ENCODE peak calls at places on chromosomes 11 and 22, in nine cellular contexts. One of them, this sample, is unnamed.

GRCh38 chr11:72582206-72583176 is 91.7 kb downstream of the PDE2A start:
- DNase-seq in AG20443: no peak
- DNase-seq in MM.1S: no peak
- DNase-seq in chondrocyte: peak
- DNase-seq in RPMI7951: no peak
- DNase-seq in Caki2: no peak
- DNase-seq in RWPE1: no peak
- DNase-seq in B cell: no peak
- DNase-seq in MCF 10A: no peak
- DNase-seq in this sample: no peak

GRCh38 chr11:64333556-64333955 is 6.4 kb upstream of the CCDC88B start:
- DNase-seq in AG20443: no peak
- DNase-seq in MM.1S: no peak
- DNase-seq in chondrocyte: no peak
- DNase-seq in RPMI7951: no peak
- DNase-seq in Caki2: no peak
- DNase-seq in RWPE1: no peak
- DNase-seq in B cell: no peak
- DNase-seq in MCF 10A: no peak
- DNase-seq in this sample: no peak

GRCh38 chr11:75155570-75156422 is 4.9 kb downstream of the SLCO2B1 start:
- DNase-seq in AG20443: no peak
- DNase-seq in MM.1S: no peak
- DNase-seq in chondrocyte: peak
- DNase-seq in RPMI7951: peak
- DNase-seq in Caki2: no peak
- DNase-seq in RWPE1: no peak
- DNase-seq in B cell: no peak
- DNase-seq in MCF 10A: no peak
- DNase-seq in this sample: no peak

GRCh38 chr11:57536947-57537654 is at the start of gene SMTNL1:
- DNase-seq in AG20443: no peak
- DNase-seq in MM.1S: no peak
- DNase-seq in chondrocyte: peak
- DNase-seq in RPMI7951: no peak
- DNase-seq in Caki2: no peak
- DNase-seq in RWPE1: no peak
- DNase-seq in B cell: no peak
- DNase-seq in MCF 10A: no peak
- DNase-seq in this sample: no peak

GRCh38 chr11:69500285-69501120 is 19.0 kb downstream of the LINC01488 start:
- DNase-seq in AG20443: no peak
- DNase-seq in MM.1S: no peak
- DNase-seq in chondrocyte: peak
- DNase-seq in RPMI7951: peak
- DNase-seq in Caki2: no peak
- DNase-seq in RWPE1: no peak
- DNase-seq in B cell: no peak
- DNase-seq in MCF 10A: no peak
- DNase-seq in this sample: no peak

GRCh38 chr11:75801362-75802021 is 13.5 kb upstream of the UVRAG start:
- DNase-seq in AG20443: peak
- DNase-seq in MM.1S: peak
- DNase-seq in chondrocyte: no peak
- DNase-seq in RPMI7951: no peak
- DNase-seq in Caki2: no peak
- DNase-seq in RWPE1: no peak
- DNase-seq in B cell: no peak
- DNase-seq in MCF 10A: no peak
- DNase-seq in this sample: no peak

GRCh38 chr11:35619754-35620640 is 1.7 kb downstream of the FJX1 start:
- DNase-seq in AG20443: no peak
- DNase-seq in MM.1S: no peak
- DNase-seq in chondrocyte: peak
- DNase-seq in RPMI7951: peak
- DNase-seq in Caki2: peak
- DNase-seq in RWPE1: peak
- DNase-seq in B cell: peak
- DNase-seq in MCF 10A: peak
- DNase-seq in this sample: peak

GRCh38 chr11:96123301-96123700 is 199.4 kb upstream of the MTMR2 start:
- DNase-seq in AG20443: no peak
- DNase-seq in MM.1S: no peak
- DNase-seq in chondrocyte: no peak
- DNase-seq in RPMI7951: no peak
- DNase-seq in Caki2: no peak
- DNase-seq in RWPE1: no peak
- DNase-seq in B cell: no peak
- DNase-seq in MCF 10A: no peak
- DNase-seq in this sample: no peak

GRCh38 chr11:70525006-70525405 is 126.7 kb downstream of the CTTN start:
- DNase-seq in AG20443: no peak
- DNase-seq in MM.1S: no peak
- DNase-seq in chondrocyte: peak
- DNase-seq in RPMI7951: no peak
- DNase-seq in Caki2: no peak
- DNase-seq in RWPE1: no peak
- DNase-seq in B cell: no peak
- DNase-seq in MCF 10A: peak
- DNase-seq in this sample: no peak

GRCh38 chr22:29098296-29098695 is 25.5 kb downstream of the KREMEN1 start:
- DNase-seq in AG20443: no peak
- DNase-seq in MM.1S: no peak
- DNase-seq in chondrocyte: no peak
- DNase-seq in RPMI7951: no peak
- DNase-seq in Caki2: no peak
- DNase-seq in RWPE1: no peak
- DNase-seq in B cell: no peak
- DNase-seq in MCF 10A: no peak
- DNase-seq in this sample: no peak

GRCh38 chr11:127106142-127106541 is 105.6 kb upstream of the KIRREL3 start:
- DNase-seq in AG20443: peak
- DNase-seq in MM.1S: no peak
- DNase-seq in chondrocyte: no peak
- DNase-seq in RPMI7951: peak
- DNase-seq in Caki2: no peak
- DNase-seq in RWPE1: no peak
- DNase-seq in B cell: no peak
- DNase-seq in MCF 10A: peak
- DNase-seq in this sample: no peak

GRCh38 chr11:62444835-62445234 is 26.0 kb downstream of the SCGB1A1 start:
- DNase-seq in AG20443: no peak
- DNase-seq in MM.1S: no peak
- DNase-seq in chondrocyte: no peak
- DNase-seq in RPMI7951: no peak
- DNase-seq in Caki2: no peak
- DNase-seq in RWPE1: no peak
- DNase-seq in B cell: no peak
- DNase-seq in MCF 10A: no peak
- DNase-seq in this sample: no peak

GRCh38 chr22:40552070-40552469 is 84.4 kb downstream of the MRTFA start:
- DNase-seq in AG20443: no peak
- DNase-seq in MM.1S: no peak
- DNase-seq in chondrocyte: no peak
- DNase-seq in RPMI7951: no peak
- DNase-seq in Caki2: no peak
- DNase-seq in RWPE1: no peak
- DNase-seq in B cell: no peak
- DNase-seq in MCF 10A: no peak
- DNase-seq in this sample: no peak

GRCh38 chr11:130198964-130199363 is 39.4 kb downstream of the ST14 start:
- DNase-seq in AG20443: no peak
- DNase-seq in MM.1S: no peak
- DNase-seq in chondrocyte: no peak
- DNase-seq in RPMI7951: no peak
- DNase-seq in Caki2: no peak
- DNase-seq in RWPE1: no peak
- DNase-seq in B cell: no peak
- DNase-seq in MCF 10A: no peak
- DNase-seq in this sample: no peak

GRCh38 chr11:36069576-36070214 is 125.8 kb downstream of the LDLRAD3 start:
- DNase-seq in AG20443: no peak
- DNase-seq in MM.1S: peak
- DNase-seq in chondrocyte: no peak
- DNase-seq in RPMI7951: no peak
- DNase-seq in Caki2: no peak
- DNase-seq in RWPE1: no peak
- DNase-seq in B cell: no peak
- DNase-seq in MCF 10A: no peak
- DNase-seq in this sample: no peak

GRCh38 chr11:14644396-14645246 is 1.0 kb downstream of the PDE3B start:
- DNase-seq in AG20443: peak
- DNase-seq in MM.1S: peak
- DNase-seq in chondrocyte: peak
- DNase-seq in RPMI7951: no peak
- DNase-seq in Caki2: peak
- DNase-seq in RWPE1: peak
- DNase-seq in B cell: peak
- DNase-seq in MCF 10A: no peak
- DNase-seq in this sample: peak

GRCh38 chr11:36507824-36508489 is 2.1 kb downstream of the TRAF6 start:
- DNase-seq in AG20443: no peak
- DNase-seq in MM.1S: no peak
- DNase-seq in chondrocyte: no peak
- DNase-seq in RPMI7951: no peak
- DNase-seq in Caki2: peak
- DNase-seq in RWPE1: no peak
- DNase-seq in B cell: no peak
- DNase-seq in MCF 10A: no peak
- DNase-seq in this sample: peak

GRCh38 chr22:29149841-29150555 is 55.7 kb upstream of the EMID1 start:
- DNase-seq in AG20443: no peak
- DNase-seq in MM.1S: no peak
- DNase-seq in chondrocyte: no peak
- DNase-seq in RPMI7951: peak
- DNase-seq in Caki2: no peak
- DNase-seq in RWPE1: no peak
- DNase-seq in B cell: no peak
- DNase-seq in MCF 10A: no peak
- DNase-seq in this sample: no peak

GRCh38 chr11:99513368-99513767 is 492.6 kb downstream of the CNTN5 start:
- DNase-seq in AG20443: no peak
- DNase-seq in MM.1S: no peak
- DNase-seq in chondrocyte: no peak
- DNase-seq in RPMI7951: no peak
- DNase-seq in Caki2: no peak
- DNase-seq in RWPE1: no peak
- DNase-seq in B cell: no peak
- DNase-seq in MCF 10A: no peak
- DNase-seq in this sample: no peak

GRCh38 chr11:67615455-67616430 is 9.0 kb downstream of the NDUFV1 start:
- DNase-seq in AG20443: peak
- DNase-seq in MM.1S: peak
- DNase-seq in chondrocyte: no peak
- DNase-seq in RPMI7951: peak
- DNase-seq in Caki2: no peak
- DNase-seq in RWPE1: peak
- DNase-seq in B cell: peak
- DNase-seq in MCF 10A: peak
- DNase-seq in this sample: peak

GRCh38 chr22:48352086-48352911 is 1475.4 kb downstream of the BRD1 start:
- DNase-seq in AG20443: no peak
- DNase-seq in MM.1S: peak
- DNase-seq in chondrocyte: peak
- DNase-seq in RPMI7951: no peak
- DNase-seq in Caki2: no peak
- DNase-seq in RWPE1: no peak
- DNase-seq in B cell: no peak
- DNase-seq in MCF 10A: no peak
- DNase-seq in this sample: no peak

GRCh38 chr11:69200331-69201047 is 44.8 kb downstream of the SMIM38 start:
- DNase-seq in AG20443: no peak
- DNase-seq in MM.1S: no peak
- DNase-seq in chondrocyte: no peak
- DNase-seq in RPMI7951: no peak
- DNase-seq in Caki2: no peak
- DNase-seq in RWPE1: no peak
- DNase-seq in B cell: no peak
- DNase-seq in MCF 10A: no peak
- DNase-seq in this sample: no peak

GRCh38 chr11:111541209-111542061 is 915 bp downstream of the LAYN start:
- DNase-seq in AG20443: peak
- DNase-seq in MM.1S: no peak
- DNase-seq in chondrocyte: no peak
- DNase-seq in RPMI7951: no peak
- DNase-seq in Caki2: no peak
- DNase-seq in RWPE1: no peak
- DNase-seq in B cell: peak
- DNase-seq in MCF 10A: no peak
- DNase-seq in this sample: no peak

GRCh38 chr11:106656646-106657045 is 361.6 kb downstream of the GUCY1A2 start:
- DNase-seq in AG20443: no peak
- DNase-seq in MM.1S: no peak
- DNase-seq in chondrocyte: no peak
- DNase-seq in RPMI7951: peak
- DNase-seq in Caki2: no peak
- DNase-seq in RWPE1: no peak
- DNase-seq in B cell: no peak
- DNase-seq in MCF 10A: peak
- DNase-seq in this sample: no peak

GRCh38 chr22:19766506-19767426 is 6.2 kb downstream of the TBX1 start:
- DNase-seq in AG20443: peak
- DNase-seq in MM.1S: peak
- DNase-seq in chondrocyte: no peak
- DNase-seq in RPMI7951: no peak
- DNase-seq in Caki2: no peak
- DNase-seq in RWPE1: peak
- DNase-seq in B cell: peak
- DNase-seq in MCF 10A: no peak
- DNase-seq in this sample: no peak

GRCh38 chr11:63866211-63866610 is 27.3 kb downstream of the MARK2 start:
- DNase-seq in AG20443: no peak
- DNase-seq in MM.1S: peak
- DNase-seq in chondrocyte: no peak
- DNase-seq in RPMI7951: peak
- DNase-seq in Caki2: no peak
- DNase-seq in RWPE1: no peak
- DNase-seq in B cell: no peak
- DNase-seq in MCF 10A: peak
- DNase-seq in this sample: no peak

GRCh38 chr22:37326726-37327125 is 44.4 kb downstream of the CYTH4 start:
- DNase-seq in AG20443: no peak
- DNase-seq in MM.1S: no peak
- DNase-seq in chondrocyte: no peak
- DNase-seq in RPMI7951: no peak
- DNase-seq in Caki2: no peak
- DNase-seq in RWPE1: no peak
- DNase-seq in B cell: no peak
- DNase-seq in MCF 10A: no peak
- DNase-seq in this sample: no peak

GRCh38 chr22:22030493-22031182 is 48.1 kb upstream of the TOP3B start:
- DNase-seq in AG20443: peak
- DNase-seq in MM.1S: peak
- DNase-seq in chondrocyte: no peak
- DNase-seq in RPMI7951: no peak
- DNase-seq in Caki2: peak
- DNase-seq in RWPE1: no peak
- DNase-seq in B cell: peak
- DNase-seq in MCF 10A: peak
- DNase-seq in this sample: no peak

GRCh38 chr22:19597399-19597735 is 73.2 kb upstream of the CLDN5 start:
- DNase-seq in AG20443: no peak
- DNase-seq in MM.1S: no peak
- DNase-seq in chondrocyte: peak
- DNase-seq in RPMI7951: no peak
- DNase-seq in Caki2: no peak
- DNase-seq in RWPE1: no peak
- DNase-seq in B cell: no peak
- DNase-seq in MCF 10A: no peak
- DNase-seq in this sample: no peak

GRCh38 chr11:44631831-44632230 is 66.4 kb downstream of the CD82 start:
- DNase-seq in AG20443: peak
- DNase-seq in MM.1S: no peak
- DNase-seq in chondrocyte: peak
- DNase-seq in RPMI7951: no peak
- DNase-seq in Caki2: no peak
- DNase-seq in RWPE1: no peak
- DNase-seq in B cell: no peak
- DNase-seq in MCF 10A: no peak
- DNase-seq in this sample: no peak

GRCh38 chr11:110243804-110244203 is 52.6 kb downstream of the RDX start:
- DNase-seq in AG20443: no peak
- DNase-seq in MM.1S: no peak
- DNase-seq in chondrocyte: no peak
- DNase-seq in RPMI7951: no peak
- DNase-seq in Caki2: no peak
- DNase-seq in RWPE1: no peak
- DNase-seq in B cell: no peak
- DNase-seq in MCF 10A: no peak
- DNase-seq in this sample: no peak

This sample was measured in RKO.